ENCODE peak calls at places on chromosomes 16 and 17, in nine cellular contexts. F, B, K, A, W, J, Q, V and Y are unnamed samples. For H3K4me1, the result is how much of the 10 kb centered on the place peaks cover.

GRCh38 chr17:50922107-50922506 is 56.0 kb upstream of the TOB1 start:
- DNase-seq in F (no peak), B (no peak), K (no peak), A (no peak), W (no peak), J (no peak), Q (peak), V (no peak), Y (no peak)

GRCh38 chr16:27267037-27267677 is 1.4 kb downstream of the NSMCE1 start:
- DNase-seq in F (no peak), B (no peak), K (no peak), A (no peak), W (no peak), J (no peak), Q (no peak), V (no peak), Y (no peak)

GRCh38 chr16:89489040-89489721 is 1.2 kb downstream of the ANKRD11 start:
- DNase-seq in F (peak), B (peak), K (peak), A (peak), W (peak), J (peak), Q (peak), V (peak), Y (peak)

GRCh38 chr16:66266436-66267286 is 99.8 kb upstream of the CDH5 start:
- DNase-seq in F (peak), B (no peak), K (no peak), A (peak), W (peak), J (no peak), Q (no peak), V (peak), Y (no peak)

GRCh38 chr16:67770371-67770991 is 35.9 kb downstream of the RANBP10 start:
- DNase-seq in F (no peak), B (no peak), K (no peak), A (no peak), W (no peak), J (no peak), Q (no peak), V (no peak), Y (peak)

GRCh38 chr16:86085795-86086194 is 186.8 kb downstream of the IRF8 start:
- DNase-seq in F (peak), B (no peak), K (no peak), A (peak), W (no peak), J (no peak), Q (no peak), V (no peak), Y (no peak)

GRCh38 chr17:73360961-73361761 is 49.4 kb upstream of the CDC42EP4 start:
- DNase-seq in F (no peak), B (no peak), K (no peak), A (no peak), W (no peak), J (peak), Q (no peak), V (no peak), Y (peak)

GRCh38 chr17:1275962-1276736 is 3.3 kb upstream of the TRARG1 start:
- DNase-seq in F (peak), B (peak), K (peak), A (peak), W (peak), J (peak), Q (no peak), V (peak), Y (peak)

GRCh38 chr17:39668141-39668924 is at the start of gene PNMT:
- DNase-seq in F (peak), B (peak), K (peak), A (peak), W (peak), J (no peak), Q (peak), V (peak), Y (peak)

GRCh38 chr17:14121952-14122351 is 52.6 kb downstream of the COX10 start:
- DNase-seq in F (no peak), B (no peak), K (no peak), A (no peak), W (no peak), J (no peak), Q (no peak), V (no peak), Y (no peak)

GRCh38 chr17:75843577-75844529 is at the start of gene UNC13D:
- DNase-seq in F (no peak), B (no peak), K (peak), A (no peak), W (no peak), J (no peak), Q (peak), V (no peak), Y (no peak)

GRCh38 chr17:38334480-38335364 is 9.0 kb downstream of the GPR179 start:
- DNase-seq in F (no peak), B (no peak), K (no peak), A (no peak), W (no peak), J (no peak), Q (no peak), V (no peak), Y (no peak)

GRCh38 chr17:56543280-56543679 is 50.2 kb upstream of the NOG start:
- DNase-seq in F (no peak), B (no peak), K (no peak), A (no peak), W (no peak), J (no peak), Q (no peak), V (no peak), Y (peak)

GRCh38 chr17:49434821-49435581 is 20.3 kb upstream of the PHB1 start:
- DNase-seq in F (no peak), B (peak), K (peak), A (peak), W (no peak), J (peak), Q (peak), V (no peak), Y (peak)

GRCh38 chr16:3857189-3858013 is 23.1 kb downstream of the CREBBP start:
- DNase-seq in F (no peak), B (no peak), K (no peak), A (no peak), W (no peak), J (no peak), Q (peak), V (peak), Y (peak)

GRCh38 chr16:31129568-31130335 is 5.8 kb downstream of the PRSS8 start:
- DNase-seq in F (no peak), B (no peak), K (no peak), A (no peak), W (peak), J (no peak), Q (peak), V (peak), Y (peak)

GRCh38 chr16:31128711-31129567 is 6.6 kb downstream of the PRSS8 start:
- DNase-seq in F (no peak), B (no peak), K (no peak), A (no peak), W (peak), J (no peak), Q (no peak), V (no peak), Y (no peak)

GRCh38 chr16:31131416-31131815 is 4.1 kb downstream of the PRSS8 start:
- DNase-seq in F (no peak), B (no peak), K (no peak), A (no peak), W (no peak), J (no peak), Q (no peak), V (no peak), Y (no peak)

GRCh38 chr16:31130899-31131298 is 4.6 kb downstream of the PRSS8 start:
- DNase-seq in F (no peak), B (no peak), K (no peak), A (peak), W (no peak), J (no peak), Q (peak), V (no peak), Y (no peak)

DNA sequence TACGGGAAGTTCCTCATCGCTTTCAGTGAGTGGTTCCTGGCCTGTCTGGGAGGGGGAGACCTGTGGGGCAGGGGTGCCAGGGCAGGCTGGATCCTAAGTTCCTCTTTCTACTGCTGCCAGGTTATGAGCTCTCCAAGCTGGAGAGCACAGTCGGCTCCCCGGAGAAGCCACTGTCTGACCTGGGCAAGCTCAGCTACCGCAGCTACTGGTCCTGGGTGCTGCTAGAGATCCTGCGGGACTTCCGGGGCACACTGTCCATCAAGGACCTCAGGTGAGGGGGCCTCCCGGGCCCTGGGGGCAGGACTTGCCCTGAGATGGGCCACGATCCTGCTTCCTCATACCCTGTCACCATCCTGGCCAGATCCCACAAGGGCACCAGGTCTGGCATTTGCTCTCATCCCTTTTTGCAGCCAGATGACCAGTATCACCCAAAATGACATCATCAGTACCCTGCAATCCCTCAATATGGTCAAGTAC is 5.2 kb downstream of the PRSS8 start:
- DNase-seq in F (no peak), B (no peak), K (no peak), A (no peak), W (no peak), J (no peak), Q (no peak), V (no peak), Y (no peak)
- H3K4me1 ChIP-seq in F (under half), B (under half), K (under half), A (under half), W (under half), J (under half), Q (half or more), V (under half), Y (under half)

DNA sequence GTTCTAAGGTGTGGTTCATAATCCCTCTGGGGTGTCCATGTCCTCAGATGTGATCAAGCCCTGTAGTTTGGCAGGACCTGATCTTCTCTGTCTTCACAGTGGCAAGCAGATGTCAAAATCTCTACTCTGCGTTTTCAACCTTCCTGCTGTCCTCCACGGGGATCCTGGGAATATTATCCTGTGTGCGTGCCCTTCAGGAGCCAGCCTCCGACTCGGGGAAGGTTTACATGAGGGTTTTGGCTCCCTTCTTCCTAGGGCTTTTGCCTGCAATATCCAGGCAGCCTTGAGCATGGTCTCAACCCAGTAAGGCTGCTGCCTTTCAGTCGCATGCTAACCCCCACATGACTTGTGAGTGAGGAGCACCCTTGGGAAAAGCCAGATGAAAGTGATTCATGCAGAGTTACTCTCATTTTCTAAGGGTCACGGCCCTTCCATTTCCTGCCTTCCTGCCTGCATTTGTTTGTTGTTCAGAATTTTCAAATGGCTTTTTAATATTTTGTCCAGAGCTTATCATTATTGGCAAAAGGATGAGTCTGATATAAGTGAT is 202.2 kb upstream of the CHMP6 start:
- DNase-seq in F (no peak), B (peak), K (no peak), A (peak), W (no peak), J (no peak), Q (peak), V (no peak), Y (peak)
- H3K4me1 ChIP-seq in F (under half), B (half or more), K (under half), A (under half), W (under half), J (under half), Q (under half), V (half or more), Y (under half)

GRCh38 chr17:7716299-7716886 is 1.2 kb upstream of the DNAH2 start:
- DNase-seq in F (no peak), B (no peak), K (no peak), A (no peak), W (no peak), J (no peak), Q (no peak), V (no peak), Y (no peak)
- H3K4me1 ChIP-seq in F (under half), B (under half), K (under half), A (under half), W (under half), J (half or more), Q (under half), V (under half), Y (under half)

GRCh38 chr17:55451758-55452468 is 30.3 kb upstream of the MMD start:
- DNase-seq in F (no peak), B (no peak), K (no peak), A (no peak), W (no peak), J (no peak), Q (peak), V (no peak), Y (peak)
- H3K4me1 ChIP-seq in F (under half), B (half or more), K (under half), A (half or more), W (under half), J (under half), Q (under half), V (under half), Y (under half)

GRCh38 chr17:4839965-4840892 is 7.1 kb downstream of the MINK1 start:
- DNase-seq in F (no peak), B (no peak), K (no peak), A (no peak), W (no peak), J (no peak), Q (no peak), V (no peak), Y (no peak)
- H3K4me1 ChIP-seq in F (under half), B (under half), K (under half), A (under half), W (half or more), J (under half), Q (under half), V (under half), Y (under half)

DNA sequence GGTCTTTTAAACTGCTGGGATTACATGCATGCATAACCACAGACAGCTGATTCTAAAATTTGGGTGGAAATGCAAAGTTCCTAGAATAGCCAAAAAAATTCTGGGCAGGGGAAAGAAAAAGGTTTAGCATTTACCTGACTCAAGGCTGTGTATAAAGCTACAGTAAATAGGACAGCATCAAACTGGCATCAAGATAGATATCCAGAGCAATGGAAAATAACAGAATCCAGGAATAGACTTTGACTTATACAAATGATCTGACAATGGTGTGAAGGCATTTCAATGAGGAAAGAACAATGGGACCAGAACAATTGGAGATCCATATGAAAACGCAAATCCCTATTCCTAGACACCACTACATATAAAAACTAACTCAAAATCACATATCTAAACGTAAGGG is 12.9 kb downstream of the ANKFY1 start:
- DNase-seq in F (no peak), B (no peak), K (no peak), A (no peak), W (no peak), J (no peak), Q (no peak), V (no peak), Y (no peak)
- H3K4me1 ChIP-seq in F (under half), B (under half), K (under half), A (under half), W (under half), J (under half), Q (under half), V (half or more), Y (under half)

GRCh38 chr16:69141936-69142335 is 9.5 kb downstream of the UTP4 start:
- DNase-seq in F (no peak), B (no peak), K (no peak), A (no peak), W (no peak), J (no peak), Q (no peak), V (no peak), Y (no peak)
- H3K4me1 ChIP-seq in F (under half), B (under half), K (under half), A (under half), W (under half), J (under half), Q (under half), V (under half), Y (under half)